ENCODE peak calls at places on chromosomes 6 and 20, in seven cellular contexts. H, Y, A, N, L, B and J are unnamed samples.

GRCh38 chr20:12723811-12724210 is 285.0 kb upstream of the SPTLC3 start:
- DNase-seq in L (no peak), A (no peak), B (no peak), N (no peak), H (no peak), Y (no peak), J (peak; percentile 14)

GRCh38 chr6:127966616-127967015 is 65.8 kb upstream of the THEMIS start:
- DNase-seq in L (no peak), B (no peak), H (no peak), A (no peak), N (no peak), Y (no peak), J (no peak)

GRCh38 chr6:144725731-144726522 is 440.8 kb downstream of the UTRN start:
- DNase-seq in H (peak; percentile 20), B (no peak), A (no peak), N (no peak), Y (peak; percentile 21), L (no peak), J (no peak)

GRCh38 chr6:139765825-139766285 is 391.4 kb upstream of the CITED2 start:
- DNase-seq in H (no peak), Y (no peak), B (no peak), L (no peak), A (no peak), N (peak; percentile 70), J (no peak)

GRCh38 chr6:79313254-79313653 is 78.8 kb upstream of the HMGN3 start:
- DNase-seq in A (no peak), B (no peak), Y (no peak), N (no peak), L (no peak), H (peak; percentile 66), J (peak; percentile 99)

GRCh38 chr6:94184666-94185464 is 765.5 kb upstream of the EPHA7 start:
- DNase-seq in H (no peak), L (no peak), A (no peak), B (no peak), Y (no peak), N (no peak), J (no peak)

GRCh38 chr20:48298851-48299484 is 513.7 kb upstream of the SULF2 start:
- DNase-seq in Y (no peak), H (peak; percentile 19), A (no peak), L (no peak), B (no peak), N (peak; percentile 73), J (peak; percentile 73)

GRCh38 chr6:81981812-81982211 is 229.3 kb upstream of the TENT5A start:
- DNase-seq in A (no peak), H (no peak), L (no peak), B (no peak), N (no peak), Y (no peak), J (peak; percentile 85)

GRCh38 chr6:138287144-138287955 is 69.1 kb upstream of the PBOV1 start:
- DNase-seq in B (peak; percentile 81), L (no peak), N (peak; percentile 58), Y (no peak), A (peak; percentile 73), H (peak; percentile 68), J (no peak)

GRCh38 chr20:6034134-6034969 is 19.5 kb downstream of the LRRN4 start:
- DNase-seq in A (peak; percentile 85), B (no peak), L (no peak), H (no peak), N (no peak), Y (no peak), J (no peak)

GRCh38 chr6:155646443-155646842 is 190.8 kb upstream of the NOX3 start:
- DNase-seq in N (no peak), B (no peak), Y (no peak), H (no peak), L (no peak), A (no peak), J (no peak)

GRCh38 chr6:155641603-155642002 is 186.0 kb upstream of the NOX3 start:
- DNase-seq in L (no peak), N (no peak), Y (no peak), B (no peak), A (no peak), H (no peak), J (no peak)

GRCh38 chr6:155645328-155645727 is 189.7 kb upstream of the NOX3 start:
- DNase-seq in L (no peak), B (no peak), H (no peak), N (no peak), A (no peak), Y (no peak), J (peak; percentile 70)

GRCh38 chr6:155648301-155648700 is 192.7 kb upstream of the NOX3 start:
- DNase-seq in A (no peak), N (no peak), B (no peak), H (no peak), Y (no peak), L (no peak), J (no peak)

DNA sequence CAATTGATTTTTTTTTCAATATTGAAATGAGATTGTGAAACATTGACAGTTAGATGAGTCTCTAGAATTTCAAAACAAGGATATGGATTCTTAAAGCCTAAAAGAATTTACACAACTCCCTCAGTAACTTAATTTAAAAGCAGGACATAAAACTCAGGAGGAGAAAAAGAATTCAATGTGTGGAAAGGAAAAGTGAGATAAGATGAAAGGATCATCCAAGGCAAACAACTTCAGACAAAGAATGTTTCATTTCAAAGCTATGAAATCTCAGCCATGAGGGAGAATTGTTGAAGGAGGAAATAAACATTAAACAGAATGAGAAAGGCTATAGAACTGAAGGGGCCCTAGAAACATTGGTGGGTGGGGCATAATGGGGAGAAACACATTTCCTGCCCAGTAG is 191.7 kb upstream of the NOX3 start:
- DNase-seq in N (no peak), Y (no peak), H (no peak), L (no peak), B (no peak), A (no peak), J (no peak)
- H3K4me1 ChIP-seq in N (peaks cover 5% of the 10 kb centered on the region), Y (peaks cover 12% of the 10 kb centered on the region), H (no peaks in the 10 kb centered on the region), L (peaks cover 4% of the 10 kb centered on the region), B (peaks cover 3% of the 10 kb centered on the region), A (peaks cover 4% of the 10 kb centered on the region), J (no peaks in the 10 kb centered on the region)

GRCh38 chr6:85867595-85867994 is 224.9 kb upstream of the SYNCRIP start:
- DNase-seq in Y (no peak), B (no peak), A (no peak), N (no peak), L (no peak), H (peak; percentile 42), J (no peak)

GRCh38 chr6:85865665-85866372 is 223.1 kb upstream of the SYNCRIP start:
- DNase-seq in A (no peak), L (no peak), B (no peak), Y (no peak), N (peak; percentile 74), H (no peak), J (peak; percentile 18)

GRCh38 chr6:85864453-85865401 is 222.0 kb upstream of the SYNCRIP start:
- DNase-seq in L (no peak), Y (no peak), N (peak; percentile 38), A (no peak), H (peak; percentile 31), B (no peak), J (peak; percentile 25)

GRCh38 chr6:85866758-85867401 is 224.2 kb upstream of the SYNCRIP start:
- DNase-seq in L (no peak), Y (no peak), B (no peak), A (no peak), H (no peak), N (no peak), J (no peak)

GRCh38 chr6:85866373-85866740 is 223.7 kb upstream of the SYNCRIP start:
- DNase-seq in A (no peak), L (no peak), B (no peak), Y (no peak), N (no peak), H (no peak), J (peak; percentile 2)
- H3K27ac ChIP-seq in A (no peak overlapping the region), L (peak overlapping the region; percentile 59), B (no peak overlapping the region), Y (peak overlapping the region; percentile 34), N (no peak overlapping the region), H (no peak overlapping the region), J (no peak overlapping the region)

GRCh38 chr6:33205172-33206026 is 944 bp downstream of the HSD17B8 start:
- DNase-seq in A (no peak), L (no peak), Y (no peak), H (no peak), B (no peak), N (no peak), J (peak; percentile 84)
- TF ChIP-seq CTCF in A (no peak), L (no peak), Y (no peak), H (no peak), B (no peak), N (peak; percentile 57), J (peak; percentile 8)

DNA sequence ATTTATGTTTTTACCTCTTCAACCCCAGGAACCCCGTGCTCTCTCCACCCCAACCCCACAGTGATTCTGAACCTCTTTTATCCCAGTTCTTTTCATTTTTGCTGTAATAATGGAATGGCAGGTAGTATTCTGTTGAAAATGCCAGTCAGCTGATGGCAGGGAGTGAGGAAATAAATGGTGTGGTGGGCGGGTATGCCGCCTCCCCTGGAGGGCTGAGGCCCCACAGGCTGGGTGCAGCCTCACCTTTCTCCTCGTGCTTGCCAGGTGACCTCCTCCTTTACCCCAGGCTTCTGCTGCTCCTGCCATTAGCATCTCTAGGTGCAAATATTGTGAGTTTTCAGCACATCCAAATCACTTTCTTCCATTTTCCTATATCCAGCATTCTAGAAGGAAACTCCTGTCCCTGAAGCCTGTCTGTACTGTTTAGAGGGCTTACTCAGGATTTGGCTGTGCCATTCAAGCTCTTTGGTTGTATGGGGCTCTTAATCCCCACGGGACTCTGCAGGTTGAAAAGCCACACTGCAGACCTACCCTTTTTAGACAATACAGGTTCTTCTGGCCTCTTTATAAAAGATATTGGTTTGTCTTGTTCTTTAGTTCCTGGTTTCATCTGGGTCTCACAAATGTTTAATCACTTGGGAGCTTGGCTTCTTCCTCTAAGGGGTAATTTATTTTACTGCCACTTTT is 201.8 kb downstream of the JARID2 start:
- DNase-seq in Y (no peak), L (no peak), H (no peak), B (no peak), A (no peak), N (no peak), J (no peak)
- H3K4me1 ChIP-seq in Y (peaks cover 78% of the 10 kb centered on the region), L (peaks cover 29% of the 10 kb centered on the region), H (peaks cover 8% of the 10 kb centered on the region), B (peaks cover 28% of the 10 kb centered on the region), A (peaks cover 6% of the 10 kb centered on the region), N (peaks cover 15% of the 10 kb centered on the region), J (peaks cover 24% of the 10 kb centered on the region)

DNA sequence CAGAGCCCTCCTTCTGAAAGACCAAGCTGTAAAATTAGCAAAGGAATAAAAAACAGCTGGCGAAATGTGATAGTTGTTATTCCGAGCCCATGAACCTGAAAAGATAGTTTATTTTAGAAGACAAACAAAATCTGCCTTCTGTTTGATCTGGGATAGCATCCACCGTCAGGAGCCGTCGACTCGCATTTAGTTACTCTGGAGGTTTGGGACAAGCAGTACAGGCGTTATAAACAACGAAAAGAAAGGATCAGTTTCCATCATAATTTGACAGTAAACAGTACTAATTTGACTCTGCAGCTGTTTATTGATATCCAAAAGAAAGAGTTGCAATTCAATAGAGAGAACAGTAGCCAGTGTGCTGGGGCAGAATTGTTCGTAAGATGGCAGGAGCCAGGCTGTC is 161.3 kb downstream of the CLIC5 start:
- DNase-seq in A (no peak), N (no peak), H (no peak), L (no peak), B (no peak), Y (no peak), J (no peak)
- H3K27ac ChIP-seq in A (no peak overlapping the region), N (no peak overlapping the region), H (no peak overlapping the region), L (peak overlapping the region; percentile 50), B (no peak overlapping the region), Y (no peak overlapping the region), J (no peak overlapping the region)